ENCODE peak calls at places on chromosomes 1 and 21, in nine cellular contexts. One of them, this sample, is unnamed.

GRCh38 chr1:205291577-205291976 is 30.0 kb downstream of the NUAK2 start:
- DNase-seq in activated T-cell treated with anti-CD3 and anti-CD28 coated beads, Interleukin-2, amount 50 U/mL, for 1 hour: no peak
- DNase-seq in activated CD8-positive, alpha-beta memory T cell treated with anti-CD3 and anti-CD28 coated beads for 4 hours: no peak
- DNase-seq in GDM1: no peak
- DNase-seq in posterior cingulate gyrus: no peak
- DNase-seq in NAMALWA: no peak
- DNase-seq in stimulated activated naive CD8-positive, alpha-beta T cell treated with anti-CD3 and anti-CD28 coated beads, Interleukin-15, Interleukin-2, amounts not matched to agents 100 U/mL and 50 U/mL, for 24 hours: peak
- DNase-seq in activated naive CD4-positive, alpha-beta T cell: no peak
- DNase-seq in NCI-H345: no peak
- DNase-seq in this sample: no peak

GRCh38 chr1:8252266-8252951 is 65.5 kb upstream of the SLC45A1 start:
- DNase-seq in GDM1: no peak
- DNase-seq in NAMALWA: no peak
- DNase-seq in posterior cingulate gyrus: no peak
- DNase-seq in stimulated activated naive CD8-positive, alpha-beta T cell treated with anti-CD3 and anti-CD28 coated beads, Interleukin-15, Interleukin-2, amounts not matched to agents 100 U/mL and 50 U/mL, for 24 hours: no peak
- DNase-seq in activated naive CD4-positive, alpha-beta T cell: no peak
- DNase-seq in activated T-cell treated with anti-CD3 and anti-CD28 coated beads, Interleukin-2, amount 50 U/mL, for 1 hour: no peak
- DNase-seq in NCI-H345: no peak
- DNase-seq in activated CD8-positive, alpha-beta memory T cell treated with anti-CD3 and anti-CD28 coated beads for 4 hours: no peak
- DNase-seq in this sample: no peak

GRCh38 chr1:172178846-172179245 is 241.6 kb upstream of the C1orf105 start:
- DNase-seq in posterior cingulate gyrus: no peak
- DNase-seq in stimulated activated naive CD8-positive, alpha-beta T cell treated with anti-CD3 and anti-CD28 coated beads, Interleukin-15, Interleukin-2, amounts not matched to agents 100 U/mL and 50 U/mL, for 24 hours: no peak
- DNase-seq in NAMALWA: no peak
- DNase-seq in GDM1: no peak
- DNase-seq in NCI-H345: no peak
- DNase-seq in activated naive CD4-positive, alpha-beta T cell: no peak
- DNase-seq in activated CD8-positive, alpha-beta memory T cell treated with anti-CD3 and anti-CD28 coated beads for 4 hours: no peak
- DNase-seq in activated T-cell treated with anti-CD3 and anti-CD28 coated beads, Interleukin-2, amount 50 U/mL, for 1 hour: no peak
- DNase-seq in this sample: no peak

GRCh38 chr1:183106746-183107145 is 79.3 kb upstream of the LAMC2 start:
- DNase-seq in NAMALWA: no peak
- DNase-seq in stimulated activated naive CD8-positive, alpha-beta T cell treated with anti-CD3 and anti-CD28 coated beads, Interleukin-15, Interleukin-2, amounts not matched to agents 100 U/mL and 50 U/mL, for 24 hours: no peak
- DNase-seq in GDM1: no peak
- DNase-seq in activated T-cell treated with anti-CD3 and anti-CD28 coated beads, Interleukin-2, amount 50 U/mL, for 1 hour: no peak
- DNase-seq in NCI-H345: no peak
- DNase-seq in posterior cingulate gyrus: no peak
- DNase-seq in activated CD8-positive, alpha-beta memory T cell treated with anti-CD3 and anti-CD28 coated beads for 4 hours: no peak
- DNase-seq in activated naive CD4-positive, alpha-beta T cell: no peak
- DNase-seq in this sample: no peak

GRCh38 chr1:105137543-105138444 is 1388.1 kb downstream of the AMY1C start:
- DNase-seq in NAMALWA: peak
- DNase-seq in posterior cingulate gyrus: no peak
- DNase-seq in activated T-cell treated with anti-CD3 and anti-CD28 coated beads, Interleukin-2, amount 50 U/mL, for 1 hour: no peak
- DNase-seq in GDM1: no peak
- DNase-seq in stimulated activated naive CD8-positive, alpha-beta T cell treated with anti-CD3 and anti-CD28 coated beads, Interleukin-15, Interleukin-2, amounts not matched to agents 100 U/mL and 50 U/mL, for 24 hours: no peak
- DNase-seq in NCI-H345: peak
- DNase-seq in activated naive CD4-positive, alpha-beta T cell: no peak
- DNase-seq in activated CD8-positive, alpha-beta memory T cell treated with anti-CD3 and anti-CD28 coated beads for 4 hours: no peak
- DNase-seq in this sample: peak

GRCh38 chr1:106954830-106955229 is 101.6 kb upstream of the PRMT6 start:
- DNase-seq in activated CD8-positive, alpha-beta memory T cell treated with anti-CD3 and anti-CD28 coated beads for 4 hours: no peak
- DNase-seq in NAMALWA: no peak
- DNase-seq in stimulated activated naive CD8-positive, alpha-beta T cell treated with anti-CD3 and anti-CD28 coated beads, Interleukin-15, Interleukin-2, amounts not matched to agents 100 U/mL and 50 U/mL, for 24 hours: no peak
- DNase-seq in activated T-cell treated with anti-CD3 and anti-CD28 coated beads, Interleukin-2, amount 50 U/mL, for 1 hour: no peak
- DNase-seq in GDM1: no peak
- DNase-seq in activated naive CD4-positive, alpha-beta T cell: no peak
- DNase-seq in posterior cingulate gyrus: no peak
- DNase-seq in NCI-H345: no peak
- DNase-seq in this sample: no peak

GRCh38 chr1:21631944-21632887 is 36.9 kb downstream of the RAP1GAP start:
- DNase-seq in activated T-cell treated with anti-CD3 and anti-CD28 coated beads, Interleukin-2, amount 50 U/mL, for 1 hour: no peak
- DNase-seq in activated naive CD4-positive, alpha-beta T cell: no peak
- DNase-seq in posterior cingulate gyrus: no peak
- DNase-seq in stimulated activated naive CD8-positive, alpha-beta T cell treated with anti-CD3 and anti-CD28 coated beads, Interleukin-15, Interleukin-2, amounts not matched to agents 100 U/mL and 50 U/mL, for 24 hours: no peak
- DNase-seq in activated CD8-positive, alpha-beta memory T cell treated with anti-CD3 and anti-CD28 coated beads for 4 hours: no peak
- DNase-seq in NCI-H345: peak
- DNase-seq in GDM1: no peak
- DNase-seq in NAMALWA: no peak
- DNase-seq in this sample: no peak

GRCh38 chr1:241647658-241648057 is 4.4 kb upstream of the WDR64 start:
- DNase-seq in NAMALWA: no peak
- DNase-seq in posterior cingulate gyrus: no peak
- DNase-seq in activated naive CD4-positive, alpha-beta T cell: no peak
- DNase-seq in stimulated activated naive CD8-positive, alpha-beta T cell treated with anti-CD3 and anti-CD28 coated beads, Interleukin-15, Interleukin-2, amounts not matched to agents 100 U/mL and 50 U/mL, for 24 hours: no peak
- DNase-seq in GDM1: no peak
- DNase-seq in activated T-cell treated with anti-CD3 and anti-CD28 coated beads, Interleukin-2, amount 50 U/mL, for 1 hour: no peak
- DNase-seq in NCI-H345: no peak
- DNase-seq in activated CD8-positive, alpha-beta memory T cell treated with anti-CD3 and anti-CD28 coated beads for 4 hours: no peak
- DNase-seq in this sample: no peak

GRCh38 chr1:240705584-240705983 is 93.6 kb upstream of the GREM2 start:
- DNase-seq in activated CD8-positive, alpha-beta memory T cell treated with anti-CD3 and anti-CD28 coated beads for 4 hours: no peak
- DNase-seq in posterior cingulate gyrus: no peak
- DNase-seq in NAMALWA: no peak
- DNase-seq in NCI-H345: no peak
- DNase-seq in GDM1: no peak
- DNase-seq in activated naive CD4-positive, alpha-beta T cell: no peak
- DNase-seq in activated T-cell treated with anti-CD3 and anti-CD28 coated beads, Interleukin-2, amount 50 U/mL, for 1 hour: no peak
- DNase-seq in stimulated activated naive CD8-positive, alpha-beta T cell treated with anti-CD3 and anti-CD28 coated beads, Interleukin-15, Interleukin-2, amounts not matched to agents 100 U/mL and 50 U/mL, for 24 hours: no peak
- DNase-seq in this sample: no peak

GRCh38 chr1:46479744-46480350 is 9.8 kb upstream of the DMBX1 start:
- DNase-seq in NCI-H345: no peak
- DNase-seq in activated T-cell treated with anti-CD3 and anti-CD28 coated beads, Interleukin-2, amount 50 U/mL, for 1 hour: no peak
- DNase-seq in stimulated activated naive CD8-positive, alpha-beta T cell treated with anti-CD3 and anti-CD28 coated beads, Interleukin-15, Interleukin-2, amounts not matched to agents 100 U/mL and 50 U/mL, for 24 hours: no peak
- DNase-seq in activated naive CD4-positive, alpha-beta T cell: no peak
- DNase-seq in NAMALWA: no peak
- DNase-seq in posterior cingulate gyrus: peak
- DNase-seq in activated CD8-positive, alpha-beta memory T cell treated with anti-CD3 and anti-CD28 coated beads for 4 hours: no peak
- DNase-seq in GDM1: no peak
- DNase-seq in this sample: peak

GRCh38 chr21:41564871-41565281 is 56.9 kb upstream of the TMPRSS2 start:
- DNase-seq in NCI-H345: no peak
- DNase-seq in activated T-cell treated with anti-CD3 and anti-CD28 coated beads, Interleukin-2, amount 50 U/mL, for 1 hour: no peak
- DNase-seq in stimulated activated naive CD8-positive, alpha-beta T cell treated with anti-CD3 and anti-CD28 coated beads, Interleukin-15, Interleukin-2, amounts not matched to agents 100 U/mL and 50 U/mL, for 24 hours: no peak
- DNase-seq in activated naive CD4-positive, alpha-beta T cell: no peak
- DNase-seq in posterior cingulate gyrus: no peak
- DNase-seq in GDM1: no peak
- DNase-seq in activated CD8-positive, alpha-beta memory T cell treated with anti-CD3 and anti-CD28 coated beads for 4 hours: no peak
- DNase-seq in NAMALWA: no peak
- DNase-seq in this sample: no peak

GRCh38 chr1:153663211-153663610 is 4.7 kb downstream of the SNAPIN start:
- DNase-seq in activated CD8-positive, alpha-beta memory T cell treated with anti-CD3 and anti-CD28 coated beads for 4 hours: no peak
- DNase-seq in NCI-H345: no peak
- DNase-seq in activated naive CD4-positive, alpha-beta T cell: no peak
- DNase-seq in posterior cingulate gyrus: peak
- DNase-seq in stimulated activated naive CD8-positive, alpha-beta T cell treated with anti-CD3 and anti-CD28 coated beads, Interleukin-15, Interleukin-2, amounts not matched to agents 100 U/mL and 50 U/mL, for 24 hours: no peak
- DNase-seq in NAMALWA: no peak
- DNase-seq in GDM1: no peak
- DNase-seq in activated T-cell treated with anti-CD3 and anti-CD28 coated beads, Interleukin-2, amount 50 U/mL, for 1 hour: no peak
- DNase-seq in this sample: no peak